ENCODE peak calls at places on chromosome 11, in seven cellular contexts. Y is T1000; S is stimulated activated CD4-positive, alpha-beta T cell treated with anti-CD3 and anti-CD28 coated beads, Interleukin-4, amount 100 ng/mL, for 48 hours; L is HT1080; H is coronary artery; G is H1; B is activated CD4-positive, alpha-beta T cell treated with anti-CD3 and anti-CD28 coated beads for 24 hours. V is an unnamed sample.

GRCh38 chr11:19639603-19640002 is 73.0 kb upstream of the NAV2 start:
- DNase-seq in Y (no peak), S (no peak), L (no peak), H (no peak), G (no peak), B (no peak), V (no peak)

GRCh38 chr11:65113361-65113756 is 1.7 kb downstream of the TM7SF2 start:
- DNase-seq in Y (no peak), S (no peak), L (no peak), H (no peak), G (no peak), B (no peak), V (no peak)

GRCh38 chr11:16226245-16226644 is 130.1 kb downstream of the SOX6 start:
- DNase-seq in Y (no peak), S (no peak), L (peak; percentile 34), H (no peak), G (no peak), B (no peak), V (no peak)

GRCh38 chr11:8917157-8917820 is 6.3 kb downstream of the AKIP1 start:
- DNase-seq in Y (no peak), S (no peak), L (peak; percentile 84), H (peak; percentile 12), G (no peak), B (no peak), V (peak; percentile 87)

GRCh38 chr11:68692115-68692514 is 7.8 kb downstream of the GAL start:
- DNase-seq in Y (no peak), S (no peak), L (no peak), H (no peak), G (no peak), B (no peak), V (no peak)

GRCh38 chr11:420054-420910 is 5.5 kb upstream of the SIGIRR start:
- DNase-seq in Y (no peak), S (no peak), L (no peak), H (no peak), G (peak; percentile 66), B (no peak), V (no peak)

GRCh38 chr11:94885581-94885980 is 87.8 kb downstream of the CWC15 start:
- DNase-seq in Y (no peak), S (no peak), L (no peak), H (no peak), G (no peak), B (no peak), V (peak; percentile 76)

GRCh38 chr11:67572747-67573419 is 10.7 kb upstream of the GSTP1 start:
- DNase-seq in Y (no peak), S (no peak), L (peak; percentile 32), H (no peak), G (no peak), B (no peak), V (peak; percentile 61)

GRCh38 chr11:116193321-116194114 is 579.3 kb downstream of the BUD13 start:
- DNase-seq in Y (no peak), S (no peak), L (peak; percentile 13), H (no peak), G (peak; percentile 71), B (no peak), V (peak; percentile 64)